ENCODE peak calls at places on chromosome 14, in four cellular contexts. E, T, G and K are unnamed samples.

GRCh38 chr14:90502760-90503159 is 105.9 kb downstream of the CALM1 start:
- DNase-seq in T (no peak), E (no peak), G (no peak), K (no peak)

GRCh38 chr14:53011053-53011462 is 60.2 kb upstream of the FERMT2 start:
- DNase-seq in T (no peak), E (peak), G (peak), K (peak)

GRCh38 chr14:59190372-59190771 is 1.9 kb downstream of the DAAM1 start:
- DNase-seq in E (no peak), T (no peak), G (peak), K (peak)

GRCh38 chr14:90383731-90384542 is 12.9 kb upstream of the CALM1 start:
- DNase-seq in T (peak), E (peak), G (peak), K (no peak)

GRCh38 chr14:61560323-61560722 is 135.0 kb upstream of the HIF1A start:
- DNase-seq in T (no peak), E (no peak), G (no peak), K (no peak)

GRCh38 chr14:55281316-55281839 is 10.2 kb downstream of the FBXO34 start:
- DNase-seq in T (no peak), G (no peak), E (no peak), K (no peak)

GRCh38 chr14:79299162-79299561 is 912.1 kb downstream of the DIO2 start:
- DNase-seq in E (no peak), T (no peak), G (no peak), K (no peak)

GRCh38 chr14:92121207-92121669 is 268 bp downstream of the NDUFB1 start:
- DNase-seq in E (peak), G (peak), T (no peak), K (peak)

GRCh38 chr14:101944451-101944850 is 19.9 kb upstream of the DYNC1H1 start:
- DNase-seq in T (no peak), G (no peak), E (no peak), K (no peak)

GRCh38 chr14:103071544-103072251 is 12.3 kb upstream of the LBHD2 start:
- DNase-seq in E (no peak), G (peak), T (no peak), K (no peak)

GRCh38 chr14:90017371-90017770 is 44.4 kb upstream of the KCNK13 start:
- DNase-seq in T (no peak), E (no peak), G (no peak), K (no peak)

GRCh38 chr14:20631821-20632389 is 9.6 kb downstream of the OR6S1 start:
- DNase-seq in T (no peak), G (peak), E (peak), K (no peak)

GRCh38 chr14:23922545-23922944 is 31.0 kb upstream of the DHRS4 start:
- DNase-seq in G (no peak), E (no peak), T (no peak), K (no peak)

GRCh38 chr14:98925362-98926040 is 346.5 kb downstream of the BCL11B start:
- DNase-seq in G (no peak), T (no peak), E (no peak), K (no peak)

GRCh38 chr14:38212996-38213395 is 5.3 kb downstream of the SSTR1 start:
- DNase-seq in G (no peak), E (no peak), T (no peak), K (no peak)

GRCh38 chr14:75427482-75428229 is at the start of gene JDP2:
- DNase-seq in E (peak), T (peak), G (peak), K (peak)

GRCh38 chr14:20460458-20461229 is 590 bp downstream of the PIP4P1 start:
- DNase-seq in E (peak), G (peak), T (no peak), K (no peak)

GRCh38 chr14:61485670-61486069 is 164.3 kb downstream of the PRKCH start:
- DNase-seq in G (no peak), T (no peak), E (no peak), K (no peak)

GRCh38 chr14:67241416-67242362 is at the start of gene PALS1:
- DNase-seq in E (no peak), G (no peak), T (peak), K (peak)
- TF ChIP-seq POLR2A in E (no peak), G (peak), T (no peak), K (peak)

GRCh38 chr14:35343709-35344474 is 51.7 kb downstream of the PSMA6 start:
- DNase-seq in G (no peak), T (no peak), E (no peak), K (no peak)

GRCh38 chr14:35340616-35341453 is 48.7 kb downstream of the PSMA6 start:
- DNase-seq in G (no peak), E (no peak), T (no peak), K (no peak)

GRCh38 chr14:35339761-35340406 is 47.7 kb downstream of the PSMA6 start:
- DNase-seq in E (no peak), G (no peak), T (no peak), K (no peak)

GRCh38 chr14:35342160-35343010 is 50.2 kb downstream of the PSMA6 start:
- DNase-seq in G (no peak), T (no peak), E (peak), K (no peak)

GRCh38 chr14:35341454-35342159 is 49.4 kb downstream of the PSMA6 start:
- DNase-seq in T (no peak), E (peak), G (peak), K (peak)
- TF ChIP-seq POLR2A in T (no peak), E (no peak), G (peak), K (no peak)

DNA sequence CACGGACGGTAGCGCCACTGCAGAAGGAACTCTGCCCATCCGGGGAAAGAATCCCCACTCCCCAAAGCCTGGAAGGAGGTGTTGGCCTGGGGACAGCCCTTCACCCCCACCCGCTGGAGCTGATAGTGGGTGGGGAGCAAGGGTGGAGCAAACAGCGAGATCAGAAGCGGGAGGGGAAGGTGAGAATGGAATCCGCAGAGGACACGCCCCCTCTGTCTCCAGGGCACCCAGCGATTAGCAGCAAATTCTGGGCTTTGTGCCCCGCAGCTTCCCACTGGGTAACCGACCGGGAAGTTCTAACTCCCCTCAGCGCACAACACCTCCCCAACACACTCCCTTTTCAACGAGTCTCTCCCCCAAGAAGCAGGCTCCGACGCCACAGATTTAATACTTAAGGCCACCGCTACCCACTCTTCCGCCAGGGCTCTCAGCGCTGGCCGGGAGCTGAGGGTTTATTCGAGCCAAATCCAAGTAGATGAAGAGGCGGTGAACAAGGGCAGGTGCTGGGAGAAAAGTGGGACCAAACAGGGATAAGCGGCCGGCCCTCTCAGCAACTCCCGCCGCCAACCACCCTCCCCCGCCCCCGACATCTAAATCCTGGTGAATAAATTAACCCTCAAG is 1.3 kb downstream of the SLC25A29 start:
- DNase-seq in T (no peak), G (peak), E (peak), K (peak)
- TF ChIP-seq POLR2A in T (no peak), G (peak), E (no peak), K (no peak)

GRCh38 chr14:68787235-68787727 is 5.6 kb downstream of the ZFP36L1 start:
- DNase-seq in G (peak), T (no peak), E (peak), K (no peak)
- TF ChIP-seq POLR2A in G (no peak), T (no peak), E (peak), K (no peak)

GRCh38 chr14:105929327-105930081 is 403.1 kb downstream of the TMEM121 start:
- DNase-seq in T (no peak), G (no peak), E (no peak), K (no peak)
- TF ChIP-seq POLR2A in T (peak), G (no peak), E (no peak), K (no peak)

DNA sequence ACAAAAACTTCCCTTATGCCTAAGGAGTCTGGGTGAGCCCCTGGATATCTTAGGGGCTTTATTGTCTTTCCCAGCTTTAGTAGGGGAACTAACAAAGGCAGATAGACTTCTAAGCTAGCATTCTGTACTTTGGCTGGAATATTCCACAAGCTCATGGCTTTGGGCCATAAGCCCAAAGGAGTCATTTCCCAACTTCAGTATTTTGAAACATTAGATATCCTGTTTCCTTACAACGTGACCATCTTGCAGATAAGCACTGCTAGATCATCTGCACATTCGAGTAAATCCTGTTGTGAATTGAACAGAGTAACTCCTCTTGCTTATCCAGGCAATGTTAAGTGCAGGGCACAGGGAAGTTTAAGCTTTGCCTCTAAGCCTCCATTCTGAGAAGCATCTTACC is 70.6 kb upstream of the ACTN1 start:
- DNase-seq in G (no peak), E (no peak), T (no peak), K (no peak)
- TF ChIP-seq POLR2A in G (no peak), E (no peak), T (no peak), K (no peak)

GRCh38 chr14:69775012-69775411 is 8.1 kb downstream of the SRSF5 start:
- DNase-seq in E (no peak), G (no peak), T (no peak), K (no peak)

GRCh38 chr14:69780952-69781351 is 14.0 kb downstream of the SRSF5 start:
- DNase-seq in T (no peak), G (no peak), E (no peak), K (no peak)

GRCh38 chr14:69780092-69780491 is 13.2 kb downstream of the SRSF5 start:
- DNase-seq in G (no peak), T (no peak), E (no peak), K (no peak)

GRCh38 chr14:69776875-69777453 is 10.0 kb downstream of the SRSF5 start:
- DNase-seq in T (no peak), G (no peak), E (no peak), K (no peak)

GRCh38 chr14:69779088-69779487 is 12.1 kb downstream of the SRSF5 start:
- DNase-seq in E (no peak), G (no peak), T (no peak), K (no peak)
- TF ChIP-seq POLR2A in E (no peak), G (peak), T (peak), K (no peak)

GRCh38 chr14:72947366-72948160 is 21.3 kb downstream of the DCAF4 start:
- DNase-seq in G (no peak), E (no peak), T (no peak), K (no peak)
- TF ChIP-seq POLR2A in G (no peak), E (no peak), T (no peak), K (no peak)

DNA sequence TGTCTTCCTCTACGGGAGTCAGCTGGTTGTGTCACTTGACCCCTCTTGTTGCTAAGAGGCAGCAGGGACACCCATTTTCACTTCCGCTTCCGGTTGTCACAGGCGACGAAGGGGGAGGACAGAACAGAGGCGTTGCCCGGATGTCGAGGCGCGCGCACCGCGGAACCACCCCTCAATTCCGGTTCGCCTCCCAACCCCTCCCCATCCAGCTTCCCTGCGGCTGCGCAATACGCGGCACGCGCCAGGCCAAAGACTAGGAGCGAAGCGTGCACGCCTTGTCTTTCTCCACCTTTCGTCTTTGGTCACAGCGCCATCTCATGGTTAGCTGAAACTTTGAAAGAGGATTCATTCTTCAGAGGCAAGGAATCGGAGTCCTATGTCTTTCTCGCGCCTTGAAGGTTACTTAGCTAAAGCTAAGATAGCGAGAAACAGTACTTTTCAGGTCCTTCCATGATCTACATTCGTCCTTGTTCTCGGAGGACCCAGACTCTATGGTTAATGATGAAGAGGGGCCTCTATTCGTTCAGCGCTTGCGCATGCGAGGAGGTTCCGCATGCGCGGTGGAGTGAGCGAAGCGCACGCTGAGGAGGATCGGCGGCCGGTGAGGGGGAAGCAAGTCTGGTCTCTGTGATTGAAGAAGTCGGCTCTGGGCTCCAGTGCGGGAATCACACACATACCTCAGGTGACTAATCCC is at the start of the genes ATP6V1D and EIF2S1:
- DNase-seq in T (peak), G (peak), E (peak), K (peak)
- TF ChIP-seq POLR2A in T (peak), G (peak), E (peak), K (peak)

DNA sequence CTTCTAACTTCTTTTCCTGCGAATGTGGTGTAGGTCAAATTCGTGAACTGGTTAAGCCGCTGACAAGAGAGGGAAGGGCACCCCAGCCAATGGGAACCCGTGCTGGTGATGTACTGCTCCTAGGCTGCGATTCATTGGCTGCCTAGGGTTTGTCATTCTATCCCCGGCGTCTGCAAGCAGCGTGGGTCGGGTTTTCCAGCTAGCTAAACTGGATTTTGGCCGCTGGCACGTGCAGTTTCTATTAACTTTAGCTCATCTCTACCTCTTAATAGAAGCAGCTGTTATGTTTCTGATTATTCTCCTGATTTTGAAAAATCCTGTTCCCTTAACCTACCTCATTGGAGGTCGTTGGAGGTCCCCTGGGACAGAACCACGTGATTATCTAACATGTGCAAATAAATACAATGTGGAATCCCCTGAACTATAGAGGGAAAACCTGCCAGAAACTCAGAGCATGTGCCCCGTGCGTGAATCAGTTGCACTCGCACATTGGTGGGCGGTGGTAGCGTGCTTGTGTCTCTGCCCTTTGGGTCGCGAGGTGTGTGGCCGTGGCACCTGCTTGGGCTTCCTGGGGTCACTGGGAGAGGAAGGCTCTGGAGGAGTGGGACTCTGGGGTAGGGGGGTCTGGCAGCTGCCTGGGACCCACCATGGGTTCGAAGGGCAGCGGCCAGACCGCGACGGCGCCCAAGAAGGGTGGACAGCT is 876 bp upstream of the PPM1A start:
- DNase-seq in G (peak), T (peak), E (peak), K (peak)
- TF ChIP-seq POLR2A in G (peak), T (no peak), E (no peak), K (no peak)